ENCODE peak calls at places on chromosomes 12 and 14, in ten cellular contexts. Z is GM12878, R is AG04450, W is stomach, O is esophagus squamous epithelium, Q is heart left ventricle, B is WERI-Rb-1, P is Panc1, U is colonic mucosa, M is HL-60. I is an unnamed sample.

GRCh38 chr14:94617366-94617941 is 5.3 kb downstream of the SERPINA3 start:
- DNase-seq in Z (no peak), R (no peak), W (no peak), O (no peak), Q (no peak), B (no peak), P (no peak), U (no peak), M (no peak), I (no peak)

GRCh38 chr12:51369581-51369980 is 21.6 kb downstream of the GALNT6 start:
- DNase-seq in Z (no peak), R (no peak), W (no peak), O (no peak), Q (no peak), B (no peak), P (no peak), U (no peak), M (no peak), I (no peak)

GRCh38 chr12:2461645-2462044 is 333.1 kb upstream of the FKBP4 start:
- DNase-seq in Z (no peak), R (no peak), W (no peak), O (no peak), Q (no peak), B (no peak), P (no peak), U (no peak), M (no peak), I (no peak)

GRCh38 chr12:132345555-132346200 is 16.3 kb upstream of the GALNT9 start:
- DNase-seq in Z (no peak), R (no peak), W (no peak), O (no peak), Q (no peak), B (no peak), P (no peak), U (no peak), M (no peak), I (no peak)

GRCh38 chr12:109310247-109311125 is 1.4 kb upstream of the FOXN4 start:
- DNase-seq in Z (no peak), R (no peak), W (no peak), O (no peak), Q (no peak), B (peak; percentile 58), P (no peak), U (no peak), M (no peak), I (no peak)

GRCh38 chr12:70571029-70571428 is 66.2 kb downstream of the PTPRB start:
- DNase-seq in Z (no peak), R (no peak), W (no peak), O (no peak), Q (no peak), B (no peak), P (no peak), U (no peak), M (no peak), I (no peak)

GRCh38 chr14:63209160-63209559 is 4.9 kb downstream of the RHOJ start:
- DNase-seq in Z (no peak), R (no peak), W (no peak), O (no peak), Q (no peak), B (no peak), P (no peak), U (no peak), M (no peak), I (no peak)

GRCh38 chr12:7609480-7609879 is 56.2 kb downstream of the APOBEC1 start:
- DNase-seq in Z (no peak), R (no peak), W (no peak), O (no peak), Q (no peak), B (no peak), P (no peak), U (no peak), M (no peak), I (no peak)

GRCh38 chr14:34018125-34018524 is 67.3 kb upstream of the EGLN3 start:
- DNase-seq in Z (no peak), R (no peak), W (no peak), O (no peak), Q (no peak), B (no peak), P (no peak), U (no peak), M (no peak), I (no peak)

GRCh38 chr14:34021096-34021495 is 70.2 kb upstream of the EGLN3 start:
- DNase-seq in Z (no peak), R (no peak), W (no peak), O (no peak), Q (no peak), B (no peak), P (no peak), U (no peak), M (no peak), I (no peak)

GRCh38 chr14:34018564-34019244 is 67.8 kb upstream of the EGLN3 start:
- DNase-seq in Z (peak; percentile 45), R (no peak), W (no peak), O (no peak), Q (peak; percentile 26), B (no peak), P (no peak), U (no peak), M (no peak), I (no peak)

GRCh38 chr14:34023824-34024767 is 73.2 kb upstream of the EGLN3 start:
- DNase-seq in Z (no peak), R (no peak), W (no peak), O (no peak), Q (no peak), B (peak; percentile 44), P (no peak), U (peak; percentile 50), M (no peak), I (no peak)

DNA sequence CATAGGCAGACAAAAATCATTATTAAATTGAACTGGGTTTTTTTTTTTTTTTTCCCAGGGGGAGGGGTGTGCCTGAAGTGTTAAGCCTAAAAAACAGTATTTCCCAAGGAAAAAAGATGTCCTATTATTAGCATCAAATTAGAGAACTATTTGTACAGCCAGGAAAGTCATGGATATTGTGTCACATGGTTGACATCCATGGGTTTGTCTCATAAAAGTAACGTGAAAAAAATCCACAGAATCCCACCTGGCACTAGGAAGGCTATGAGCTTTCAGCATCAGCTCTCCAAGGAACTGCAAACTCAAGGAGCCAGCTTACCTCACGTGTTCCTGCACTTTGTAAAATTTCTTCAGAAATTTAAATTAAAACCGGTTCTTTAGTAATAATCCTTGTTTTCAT is 69.1 kb upstream of the EGLN3 start:
- DNase-seq in Z (no peak), R (no peak), W (no peak), O (no peak), Q (no peak), B (no peak), P (no peak), U (no peak), M (no peak), I (no peak)
- H3K4me3 ChIP-seq in Z (no peak overlapping the region), R (no peak overlapping the region), W (no peak overlapping the region), O (no peak overlapping the region), Q (no peak overlapping the region), B (no peak overlapping the region), P (no peak overlapping the region), U (no peak overlapping the region), M (no peak overlapping the region), I (no peak overlapping the region)

DNA sequence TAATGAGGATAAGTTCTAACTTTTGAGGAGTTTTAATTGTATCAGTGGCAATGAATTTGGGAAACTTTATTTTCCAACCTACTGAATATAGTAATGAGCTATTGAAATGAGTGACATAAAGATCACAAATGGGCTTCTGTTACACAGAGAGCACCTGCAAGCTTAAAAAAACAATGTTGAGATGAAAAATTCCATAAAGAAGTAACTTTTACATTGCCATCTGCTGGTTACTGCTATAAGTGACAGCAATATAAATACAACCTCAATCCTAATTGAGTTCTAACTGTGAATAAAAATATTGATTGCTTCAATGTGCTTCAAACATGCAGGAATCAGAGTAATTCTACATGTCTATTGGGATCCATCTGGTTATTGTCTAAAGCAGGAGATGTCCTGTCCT is 14.2 kb downstream of the WIF1 start:
- DNase-seq in Z (no peak), R (no peak), W (no peak), O (no peak), Q (no peak), B (no peak), P (no peak), U (no peak), M (no peak), I (no peak)
- TF ChIP-seq CTCF in Z (peak; percentile 33), R (peak; percentile 53), W (no peak), O (peak; percentile 31), Q (no peak), B (no peak), P (peak; percentile 53), U (peak; percentile 17), M (peak; percentile 3), I (peak; percentile 32)

DNA sequence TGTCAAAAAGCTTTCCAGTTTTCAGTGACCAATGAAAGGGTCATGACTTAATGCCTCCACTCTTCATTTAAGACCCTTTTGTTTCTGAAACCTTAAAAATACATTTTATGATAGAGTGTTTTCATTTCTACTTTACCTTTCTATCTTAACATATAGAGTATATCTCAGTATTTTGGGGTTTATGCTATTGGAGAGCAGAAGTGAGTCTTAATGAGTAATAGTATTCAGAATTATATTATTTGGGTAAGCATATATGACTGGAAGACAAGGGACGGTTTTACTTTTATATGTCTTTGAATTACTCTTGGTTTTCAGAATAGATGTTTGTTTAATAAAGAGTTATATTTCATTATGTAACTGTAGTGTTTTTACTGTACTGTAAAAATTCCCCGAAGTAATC is 10.8 kb downstream of the ARHGAP5 start:
- DNase-seq in Z (no peak), R (no peak), W (no peak), O (no peak), Q (no peak), B (no peak), P (no peak), U (no peak), M (no peak), I (no peak)
- H3K27me3 ChIP-seq in Z (no peaks in the 10 kb centered on the region), R (no peaks in the 10 kb centered on the region), W (no peaks in the 10 kb centered on the region), O (no peaks in the 10 kb centered on the region), Q (no peaks in the 10 kb centered on the region), B (no peaks in the 10 kb centered on the region), P (no peaks in the 10 kb centered on the region), U (no peaks in the 10 kb centered on the region), M (peaks cover 7% of the 10 kb centered on the region), I (no peaks in the 10 kb centered on the region)

GRCh38 chr14:101563654-101564443 is 2.6 kb downstream of the DIO3 start:
- DNase-seq in Z (no peak), R (no peak), W (no peak), O (no peak), Q (no peak), B (no peak), P (no peak), U (no peak), M (no peak), I (peak; percentile 26)

GRCh38 chr14:101564444-101564776 is 3.1 kb downstream of the DIO3 start:
- DNase-seq in Z (no peak), R (no peak), W (no peak), O (no peak), Q (no peak), B (no peak), P (no peak), U (no peak), M (no peak), I (no peak)

GRCh38 chr14:101563352-101563653 is 2.0 kb downstream of the DIO3 start:
- DNase-seq in Z (no peak), R (no peak), W (no peak), O (no peak), Q (no peak), B (no peak), P (no peak), U (no peak), M (no peak), I (no peak)

GRCh38 chr14:101567252-101567651 is 6.0 kb downstream of the DIO3 start:
- DNase-seq in Z (no peak), R (no peak), W (no peak), O (no peak), Q (no peak), B (no peak), P (no peak), U (no peak), M (no peak), I (peak; percentile 3)

DNA sequence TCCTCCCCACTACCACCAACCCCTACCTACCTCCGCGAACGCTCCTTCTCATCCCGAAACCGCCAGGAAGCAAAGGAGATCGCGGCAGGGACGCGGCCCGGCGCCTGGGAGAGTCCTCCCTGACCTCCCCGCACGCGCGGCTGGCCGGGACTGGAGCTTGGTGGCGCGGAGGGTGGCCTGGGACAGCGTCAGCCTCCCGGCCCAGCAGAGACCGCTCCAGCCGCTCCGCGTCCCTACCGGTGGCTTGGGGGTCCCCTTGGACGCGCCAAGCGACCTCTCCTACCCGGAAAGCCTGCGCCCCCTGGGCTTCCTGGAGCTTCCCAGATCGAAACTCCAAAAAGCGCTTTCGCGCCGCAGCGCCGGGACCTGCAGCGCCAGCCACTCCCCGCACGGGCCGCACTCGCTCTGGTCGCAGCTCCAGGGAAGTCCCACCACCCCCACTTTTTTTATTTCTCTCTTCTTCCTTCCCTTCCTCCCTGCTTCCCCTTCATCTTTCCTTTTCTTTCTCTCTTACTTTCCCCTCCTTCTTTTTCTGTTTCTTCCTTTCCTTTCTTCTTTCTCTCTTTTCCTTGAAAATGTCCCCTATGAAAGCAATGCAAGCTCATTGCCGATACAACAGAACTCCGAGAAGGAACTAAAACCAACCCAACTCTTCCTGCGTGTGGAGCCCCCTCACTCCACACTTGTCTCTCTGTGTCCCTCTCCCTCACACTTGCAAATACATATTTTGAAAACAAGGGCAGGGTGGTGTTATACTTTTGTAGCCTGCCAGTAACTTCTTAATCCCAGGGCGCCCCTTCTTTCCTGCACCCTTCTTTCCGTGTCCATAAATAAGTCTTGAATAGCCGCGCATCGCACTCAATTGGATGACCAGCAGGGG is 3.8 kb downstream of the DIO3 start:
- DNase-seq in Z (no peak), R (no peak), W (no peak), O (no peak), Q (no peak), B (no peak), P (no peak), U (no peak), M (no peak), I (peak; percentile 40)
- H3K4me3 ChIP-seq in Z (no peak overlapping the region), R (no peak overlapping the region), W (peak overlapping the region; percentile 21), O (no peak overlapping the region), Q (peak overlapping the region; percentile 43), B (no peak overlapping the region), P (peak overlapping the region; percentile 31), U (no peak overlapping the region), M (no peak overlapping the region), I (peak overlapping the region; percentile 33)

I was measured in lower lobe of right lung.